ENCODE peak calls at places on chromosomes 3 and 15, in nine cellular contexts. W is breast epithelium, G is PC-3, Q is mucosa of descending colon, X is heart left ventricle, P is psoas muscle, S is Peyer's patch, J is IMR-90, O is adipocyte. I is an unnamed sample. For H3K36me3, the result is how much of the 10 kb centered on the place peaks cover.

GRCh38 chr15:79192462-79193036 is 90.0 kb upstream of the ANKRD34C start:
- DNase-seq in W (no peak), G (no peak), Q (no peak), X (no peak), P (no peak), S (no peak), J (peak), O (peak), I (no peak)

GRCh38 chr3:126373682-126374601 is 16.7 kb upstream of the KLF15 start:
- DNase-seq in W (no peak), G (no peak), Q (peak), X (no peak), P (no peak), S (peak), J (peak), O (peak), I (no peak)

GRCh38 chr3:126939347-126939735 is 43.6 kb upstream of the PLXNA1 start:
- DNase-seq in W (no peak), G (no peak), Q (no peak), X (no peak), P (no peak), S (no peak), J (no peak), O (no peak), I (peak)

GRCh38 chr3:37026851-37027250 is 33.5 kb downstream of the MLH1 start:
- DNase-seq in W (no peak), G (no peak), Q (no peak), X (no peak), P (no peak), S (no peak), J (no peak), O (no peak), I (no peak)

GRCh38 chr15:41562258-41562657 is 3.2 kb downstream of the TYRO3 start:
- DNase-seq in W (no peak), G (no peak), Q (no peak), X (no peak), P (no peak), S (no peak), J (no peak), O (no peak), I (no peak)

GRCh38 chr15:90463381-90463780 is 66.3 kb upstream of the CRTC3 start:
- DNase-seq in W (no peak), G (peak), Q (no peak), X (no peak), P (no peak), S (no peak), J (peak), O (peak), I (no peak)

GRCh38 chr15:62068071-62068786 is 1.5 kb downstream of the C2CD4A start:
- DNase-seq in W (no peak), G (peak), Q (peak), X (peak), P (peak), S (peak), J (no peak), O (peak), I (peak)

GRCh38 chr3:32238027-32238815 is at the start of gene CMTM8:
- DNase-seq in W (no peak), G (peak), Q (peak), X (peak), P (peak), S (peak), J (no peak), O (peak), I (peak)

GRCh38 chr3:126300761-126301481 is 56.3 kb downstream of the KLF15 start:
- DNase-seq in W (no peak), G (no peak), Q (no peak), X (peak), P (no peak), S (no peak), J (no peak), O (peak), I (no peak)

GRCh38 chr15:59548501-59549230 is 62.9 kb upstream of the GCNT3 start:
- DNase-seq in W (no peak), G (no peak), Q (no peak), X (no peak), P (no peak), S (no peak), J (no peak), O (no peak), I (no peak)

GRCh38 chr3:192106528-192106927 is 620.8 kb downstream of the FGF12 start:
- DNase-seq in W (no peak), G (no peak), Q (no peak), X (no peak), P (no peak), S (no peak), J (no peak), O (no peak), I (no peak)

GRCh38 chr3:171055336-171056178 is 29.0 kb upstream of the SLC2A2 start:
- DNase-seq in W (no peak), G (peak), Q (no peak), X (no peak), P (no peak), S (no peak), J (peak), O (peak), I (no peak)

GRCh38 chr3:195312714-195313113 is 41.8 kb upstream of the XXYLT1 start:
- DNase-seq in W (no peak), G (no peak), Q (no peak), X (no peak), P (no peak), S (no peak), J (no peak), O (peak), I (no peak)

GRCh38 chr3:174206607-174207192 is 652.4 kb upstream of the NAALADL2 start:
- DNase-seq in W (no peak), G (no peak), Q (no peak), X (no peak), P (no peak), S (no peak), J (no peak), O (no peak), I (no peak)

GRCh38 chr15:60396100-60396499 is 1.7 kb downstream of the ANXA2 start:
- DNase-seq in W (peak), G (peak), Q (no peak), X (no peak), P (no peak), S (no peak), J (no peak), O (peak), I (no peak)

GRCh38 chr15:32918481-32919026 is 200.8 kb downstream of the GREM1 start:
- DNase-seq in W (no peak), G (no peak), Q (no peak), X (no peak), P (no peak), S (no peak), J (no peak), O (peak), I (no peak)

GRCh38 chr3:112297714-112298113 is 3.7 kb upstream of the SLC9C1 start:
- DNase-seq in W (no peak), G (no peak), Q (no peak), X (no peak), P (no peak), S (no peak), J (no peak), O (no peak), I (no peak)

GRCh38 chr3:165185707-165186327 is 10.4 kb downstream of the SLITRK3 start:
- DNase-seq in W (no peak), G (peak), Q (no peak), X (no peak), P (peak), S (peak), J (peak), O (peak), I (peak)

GRCh38 chr15:85710340-85710842 is 84.3 kb downstream of the KLHL25 start:
- DNase-seq in W (no peak), G (no peak), Q (no peak), X (no peak), P (no peak), S (no peak), J (no peak), O (no peak), I (no peak)

GRCh38 chr3:128879991-128880390 is 571 bp downstream of the ACAD9 start:
- DNase-seq in W (no peak), G (no peak), Q (no peak), X (no peak), P (no peak), S (no peak), J (no peak), O (no peak), I (no peak)

GRCh38 chr3:16512435-16513140 is 911 bp downstream of the RFTN1 start:
- DNase-seq in W (no peak), G (no peak), Q (peak), X (peak), P (peak), S (peak), J (no peak), O (peak), I (no peak)

GRCh38 chr3:156037356-156037755 is 83.0 kb upstream of the KCNAB1 start:
- DNase-seq in W (no peak), G (no peak), Q (no peak), X (no peak), P (no peak), S (no peak), J (no peak), O (no peak), I (no peak)

GRCh38 chr15:42994546-42994945 is 74.0 kb upstream of the TTBK2 start:
- DNase-seq in W (no peak), G (peak), Q (no peak), X (no peak), P (no peak), S (no peak), J (peak), O (peak), I (no peak)

GRCh38 chr15:77039817-77040216 is 31.1 kb downstream of the TSPAN3 start:
- DNase-seq in W (no peak), G (no peak), Q (no peak), X (no peak), P (no peak), S (no peak), J (no peak), O (no peak), I (no peak)

GRCh38 chr15:77044228-77045042 is 26.5 kb downstream of the TSPAN3 start:
- DNase-seq in W (no peak), G (no peak), Q (no peak), X (peak), P (no peak), S (no peak), J (no peak), O (no peak), I (no peak)

GRCh38 chr15:77042955-77043920 is 27.7 kb downstream of the TSPAN3 start:
- DNase-seq in W (no peak), G (no peak), Q (no peak), X (no peak), P (no peak), S (no peak), J (no peak), O (no peak), I (no peak)

GRCh38 chr15:77040673-77041072 is 30.2 kb downstream of the TSPAN3 start:
- DNase-seq in W (no peak), G (no peak), Q (no peak), X (no peak), P (no peak), S (no peak), J (peak), O (no peak), I (no peak)

DNA sequence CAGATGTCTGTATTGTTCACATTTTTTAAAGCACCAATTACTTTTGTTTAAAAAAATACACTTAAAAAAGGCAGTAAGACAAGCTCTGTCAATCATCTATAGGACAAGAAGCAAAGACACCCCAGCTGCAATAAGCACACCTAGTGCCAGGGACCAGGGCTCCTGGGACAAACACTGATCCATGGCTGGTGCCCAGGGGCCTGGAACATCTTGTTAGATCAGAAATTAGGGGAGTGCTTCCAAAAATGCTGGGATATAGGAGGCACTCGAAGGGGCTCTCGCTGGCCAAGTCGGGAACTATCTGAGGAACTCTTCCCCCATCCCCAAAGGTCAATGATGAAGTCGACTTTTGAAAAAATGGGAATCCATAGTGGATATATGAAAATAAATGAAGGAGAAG is 28.7 kb downstream of the TSPAN3 start:
- DNase-seq in W (no peak), G (no peak), Q (no peak), X (no peak), P (no peak), S (no peak), J (no peak), O (no peak), I (no peak)
- H3K36me3 ChIP-seq in W (under half), G (under half), Q (under half), X (under half), P (under half), S (under half), J (under half), O (half or more), I (half or more)

DNA sequence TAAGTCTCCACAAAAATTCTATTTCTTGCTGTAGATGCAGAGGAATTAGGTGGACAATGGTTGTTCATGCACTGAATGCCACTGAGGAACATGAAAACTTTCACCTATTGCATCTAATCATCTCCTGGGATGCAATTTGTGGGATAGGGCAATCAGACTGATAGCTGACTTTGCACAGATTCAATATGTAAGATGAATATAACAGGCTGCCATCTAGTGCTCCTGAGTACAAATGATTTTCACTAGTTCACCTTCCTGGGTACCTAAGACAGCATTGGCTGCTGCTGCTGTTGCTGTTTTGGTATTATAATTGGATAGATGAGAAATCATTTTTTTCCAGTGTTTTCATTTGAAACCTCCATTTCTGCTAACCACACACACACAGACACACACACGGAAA is 19.7 kb downstream of the TIMMDC1 start:
- DNase-seq in W (no peak), G (no peak), Q (no peak), X (no peak), P (no peak), S (no peak), J (no peak), O (no peak), I (no peak)
- H3K36me3 ChIP-seq in W (under half), G (half or more), Q (under half), X (half or more), P (under half), S (under half), J (under half), O (half or more), I (half or more)

DNA sequence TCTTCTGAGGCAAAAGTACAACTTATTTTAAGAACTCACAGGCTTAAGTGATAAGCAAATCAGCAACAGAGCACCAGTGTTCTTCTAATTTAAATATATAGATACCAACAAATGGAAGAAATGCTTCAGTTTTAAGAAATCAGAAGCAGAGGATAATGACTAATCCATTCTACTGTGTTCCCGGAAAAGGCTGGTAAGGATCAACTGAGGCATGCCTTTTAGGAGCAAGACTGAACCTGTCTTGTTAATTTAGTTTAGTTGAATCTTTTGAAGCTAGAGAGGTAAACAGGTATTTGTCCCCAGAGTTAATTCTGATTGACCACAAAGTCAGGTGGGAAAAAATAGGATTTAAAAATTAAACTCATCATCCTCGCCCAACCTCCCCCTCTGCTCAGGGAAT is 51.8 kb downstream of the TAMM41 start:
- DNase-seq in W (no peak), G (no peak), Q (no peak), X (no peak), P (no peak), S (no peak), J (no peak), O (no peak), I (no peak)
- H3K36me3 ChIP-seq in W (under half), G (under half), Q (under half), X (under half), P (under half), S (under half), J (under half), O (under half), I (under half)

DNA sequence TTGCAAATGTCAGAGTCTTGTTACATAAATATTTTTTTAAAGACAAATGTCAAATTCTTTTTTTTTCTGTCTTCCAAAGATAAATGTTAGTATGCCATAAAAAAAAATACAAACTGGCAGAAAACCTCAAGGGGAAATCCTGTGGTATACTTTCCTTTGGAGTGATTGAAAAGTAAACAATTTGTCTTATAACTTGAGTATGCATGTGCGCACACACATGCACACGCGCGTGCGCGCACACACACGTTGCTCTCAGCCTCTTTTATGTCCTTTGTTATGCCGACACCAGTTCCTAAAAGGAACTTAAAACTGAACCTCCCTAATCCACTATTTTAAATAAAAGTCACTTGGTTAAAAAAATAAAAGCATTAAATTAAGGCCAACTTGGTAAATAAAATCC is 58.0 kb downstream of the TGFBR2 start:
- DNase-seq in W (no peak), G (no peak), Q (no peak), X (no peak), P (no peak), S (no peak), J (no peak), O (no peak), I (no peak)
- H3K36me3 ChIP-seq in W (under half), G (under half), Q (under half), X (under half), P (under half), S (under half), J (under half), O (half or more), I (under half)

DNA sequence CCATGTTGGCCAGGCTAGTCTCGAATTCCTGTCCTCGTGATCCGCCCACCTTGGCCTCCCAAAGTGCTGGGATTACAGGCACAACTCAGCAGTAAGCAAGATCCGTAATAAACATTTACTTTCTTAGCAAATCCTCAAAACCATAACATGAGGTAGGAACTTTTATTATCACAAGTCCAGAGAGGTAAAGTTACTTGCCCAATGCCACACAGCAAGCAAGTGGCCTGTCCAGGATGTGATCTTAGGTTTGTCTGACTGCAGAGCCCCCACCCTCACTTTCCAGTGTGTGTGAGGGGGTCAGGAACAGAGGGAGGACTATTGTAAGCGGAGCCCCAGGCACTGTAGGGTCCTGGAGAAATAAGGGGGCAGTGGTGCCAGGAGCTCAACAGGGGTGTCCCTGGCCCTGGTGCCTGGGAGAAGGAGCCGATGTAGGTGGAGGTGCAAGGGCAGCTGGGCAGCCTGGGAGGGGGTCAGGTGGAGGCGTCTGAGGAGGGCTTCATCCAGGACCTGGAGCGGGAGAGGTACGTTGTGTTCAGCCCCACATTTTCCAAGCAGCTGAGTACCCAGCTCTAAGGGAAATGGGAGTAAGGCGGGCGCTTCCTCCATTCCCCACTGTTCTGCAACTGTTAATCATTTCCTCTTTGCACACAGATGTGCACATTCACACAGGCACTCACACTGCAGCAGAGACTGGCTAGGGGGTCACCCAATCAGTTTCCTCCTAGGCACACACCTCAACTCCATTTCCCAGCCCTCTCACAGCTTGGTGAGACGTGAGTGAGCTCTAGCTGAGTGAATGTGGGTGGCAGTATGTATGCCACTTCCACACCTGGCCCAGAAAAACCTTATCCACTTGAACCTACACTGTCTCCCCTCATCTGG is 5.9 kb downstream of the RPUSD3 start:
- DNase-seq in W (no peak), G (no peak), Q (peak), X (no peak), P (no peak), S (no peak), J (no peak), O (no peak), I (no peak)
- H3K36me3 ChIP-seq in W (under half), G (under half), Q (under half), X (half or more), P (under half), S (under half), J (half or more), O (half or more), I (under half)

GRCh38 chr3:184164648-184165330 is 9.6 kb downstream of the DVL3 start:
- DNase-seq in W (no peak), G (no peak), Q (no peak), X (peak), P (no peak), S (no peak), J (no peak), O (no peak), I (no peak)
- H3K36me3 ChIP-seq in W (under half), G (under half), Q (under half), X (half or more), P (under half), S (under half), J (half or more), O (half or more), I (half or more)

DNA sequence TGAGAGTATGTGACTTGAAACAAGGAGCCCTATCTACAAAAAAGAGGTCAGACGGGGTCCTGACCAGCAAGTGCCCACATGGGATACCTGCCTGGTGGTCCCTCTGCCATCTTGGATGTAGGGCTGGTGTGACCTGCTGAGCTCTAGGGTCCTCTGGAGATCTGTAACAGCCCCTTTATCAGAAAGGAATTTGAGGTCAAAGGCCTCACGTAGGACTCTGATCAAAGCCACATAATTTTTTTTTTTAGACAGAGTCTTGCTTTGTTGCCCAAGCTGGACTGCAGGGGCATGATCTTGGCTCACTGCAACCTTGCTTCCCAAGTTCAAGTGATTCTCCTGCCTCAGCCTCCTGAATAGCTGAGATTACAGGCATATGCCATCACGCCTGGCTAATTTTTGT is 9.5 kb downstream of the ITGB5 start:
- DNase-seq in W (no peak), G (no peak), Q (no peak), X (no peak), P (no peak), S (no peak), J (no peak), O (no peak), I (no peak)
- H3K36me3 ChIP-seq in W (under half), G (under half), Q (under half), X (under half), P (under half), S (under half), J (under half), O (under half), I (under half)

DNA sequence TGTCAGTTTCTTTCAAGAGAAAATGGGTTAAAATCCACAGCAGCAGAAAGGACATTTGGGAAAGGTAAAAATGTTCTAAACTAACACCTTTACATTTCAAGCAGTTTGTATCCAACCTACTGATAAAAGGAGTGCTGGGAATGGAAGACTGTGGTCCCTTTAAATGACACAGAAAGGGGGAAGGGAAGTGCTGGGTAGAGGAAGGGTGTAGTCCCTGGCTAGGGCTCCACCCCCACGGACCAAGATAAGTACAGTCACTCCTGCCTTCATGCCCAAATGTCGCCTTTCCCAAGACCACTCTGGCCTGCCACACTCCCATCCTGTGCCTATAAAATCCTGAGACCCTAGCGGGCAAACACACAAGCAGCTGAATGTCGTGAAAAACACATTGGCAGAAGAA is 350.9 kb upstream of the POU1F1 start:
- DNase-seq in W (no peak), G (no peak), Q (no peak), X (no peak), P (no peak), S (no peak), J (no peak), O (no peak), I (no peak)
- H3K36me3 ChIP-seq in W (under half), G (under half), Q (under half), X (under half), P (under half), S (under half), J (under half), O (under half), I (under half)

I was measured in BE2C.